ENCODE peak calls at places on chromosomes 11 and 22, in five cellular contexts. J, B, H, Q and T are unnamed samples.

GRCh38 chr11:121931748-121932352 is 184.2 kb downstream of the BLID start:
- DNase-seq in Q (no peak), H (no peak), B (no peak), J (no peak), T (peak)

GRCh38 chr22:33539902-33540751 is 380.1 kb downstream of the LARGE1 start:
- DNase-seq in H (peak), B (no peak), Q (no peak), J (no peak), T (peak)

GRCh38 chr11:9688716-9689511 is 25.0 kb downstream of the SWAP70 start:
- DNase-seq in H (no peak), J (no peak), B (no peak), Q (peak), T (peak)

GRCh38 chr11:2762451-2762850 is 62.7 kb upstream of the KCNQ1OT1 start:
- DNase-seq in H (peak), J (no peak), B (no peak), Q (no peak), T (no peak)

GRCh38 chr22:40348025-40348658 is 1.8 kb downstream of the ADSL start:
- DNase-seq in Q (no peak), B (peak), H (peak), J (peak), T (peak)

GRCh38 chr11:79150320-79150719 is 290.5 kb downstream of the TENM4 start:
- DNase-seq in J (no peak), H (no peak), Q (no peak), B (no peak), T (no peak)

GRCh38 chr11:76234704-76235232 is 28.5 kb upstream of the WNT11 start:
- DNase-seq in B (no peak), H (peak), Q (no peak), J (no peak), T (peak)

GRCh38 chr11:111925953-111926352 is 7.2 kb downstream of the C11orf52 start:
- DNase-seq in B (no peak), Q (no peak), J (no peak), H (no peak), T (no peak)

GRCh38 chr11:131661137-131661536 is 290.7 kb downstream of the NTM start:
- DNase-seq in H (no peak), Q (no peak), J (no peak), B (no peak), T (peak)

GRCh38 chr22:20128902-20129746 is 2.5 kb upstream of the ZDHHC8 start:
- DNase-seq in J (no peak), H (peak), Q (no peak), B (peak), T (peak)

GRCh38 chr11:110199184-110199981 is 97.0 kb downstream of the RDX start:
- DNase-seq in J (no peak), Q (no peak), B (no peak), H (no peak), T (peak)

GRCh38 chr11:89293966-89294679 is 116.4 kb downstream of the TYR start:
- DNase-seq in Q (no peak), H (no peak), J (no peak), B (no peak), T (peak)

GRCh38 chr22:37121887-37122591 is 12.5 kb upstream of the TMPRSS6 start:
- DNase-seq in B (no peak), Q (no peak), H (peak), J (peak), T (peak)

GRCh38 chr22:23255506-23255905 is 75.2 kb downstream of the BCR start:
- DNase-seq in B (no peak), J (no peak), H (no peak), Q (no peak), T (no peak)

GRCh38 chr22:42699281-42699681 is 21.4 kb downstream of the A4GALT start:
- DNase-seq in Q (no peak), H (no peak), J (no peak), B (no peak), T (peak)

GRCh38 chr22:32628626-32629587 is 154.3 kb downstream of the FBXO7 start:
- DNase-seq in B (no peak), J (no peak), Q (no peak), H (no peak), T (peak)

GRCh38 chr11:79415912-79416311 is 24.9 kb downstream of the TENM4 start:
- DNase-seq in H (no peak), J (no peak), Q (no peak), B (no peak), T (no peak)

GRCh38 chr11:119716475-119717057 is 12.4 kb downstream of the NECTIN1 start:
- DNase-seq in J (no peak), Q (no peak), H (no peak), B (no peak), T (no peak)

GRCh38 chr11:70663815-70664214 is 265.5 kb downstream of the CTTN start:
- DNase-seq in J (no peak), Q (no peak), H (no peak), B (no peak), T (no peak)

GRCh38 chr11:68579455-68579854 is 104.9 kb upstream of the GAL start:
- DNase-seq in J (no peak), B (no peak), H (no peak), Q (no peak), T (peak)

GRCh38 chr11:63705526-63705925 is 24.2 kb downstream of the RTN3 start:
- DNase-seq in J (no peak), H (no peak), B (no peak), Q (no peak), T (no peak)

GRCh38 chr11:70531281-70532065 is 133.1 kb downstream of the CTTN start:
- DNase-seq in H (no peak), B (no peak), Q (no peak), J (no peak), T (no peak)

GRCh38 chr22:37015587-37015878 is 3.7 kb downstream of the TST start:
- DNase-seq in B (no peak), Q (no peak), H (no peak), J (no peak), T (no peak)

GRCh38 chr22:19828035-19828401 is 26.7 kb downstream of the GNB1L start:
- DNase-seq in Q (no peak), J (no peak), B (no peak), H (no peak), T (no peak)

GRCh38 chr11:75583710-75584658 is 21.9 kb downstream of the SERPINH1 start:
- DNase-seq in Q (no peak), J (no peak), H (peak), B (peak), T (peak)

GRCh38 chr22:36465232-36466021 is 16.0 kb downstream of the TXN2 start:
- DNase-seq in J (no peak), Q (peak), B (no peak), H (peak), T (peak)

GRCh38 chr22:49040754-49041467 is 786.8 kb downstream of the BRD1 start:
- DNase-seq in Q (no peak), H (no peak), B (no peak), J (no peak), T (no peak)

GRCh38 chr11:62497132-62497915 is 49.3 kb downstream of the AHNAK start:
- DNase-seq in J (no peak), H (peak), B (no peak), Q (no peak), T (peak)